ENCODE peak calls at places on chromosomes 16 and 17, in four cellular contexts. One of them, this sample, is unnamed.

GRCh38 chr16:529012-529575 is 1.6 kb downstream of the CAPN15 start:
- DNase-seq in heart left ventricle: no peak
- DNase-seq in IMR-90: no peak
- DNase-seq in prostate gland: no peak
- DNase-seq in this sample: no peak

GRCh38 chr16:4675864-4676786 is 17.2 kb upstream of the NUDT16L1 start:
- DNase-seq in heart left ventricle: no peak
- DNase-seq in IMR-90: no peak
- DNase-seq in prostate gland: no peak
- DNase-seq in this sample: no peak

GRCh38 chr17:81961087-81961514 is at the start of gene NOTUM:
- DNase-seq in heart left ventricle: no peak
- DNase-seq in IMR-90: peak; percentile 12
- DNase-seq in prostate gland: no peak
- DNase-seq in this sample: peak; percentile 70

GRCh38 chr16:56683424-56684162 is 1.3 kb downstream of the MT1X start:
- DNase-seq in heart left ventricle: no peak
- DNase-seq in IMR-90: no peak
- DNase-seq in prostate gland: no peak
- DNase-seq in this sample: no peak

GRCh38 chr17:57730026-57730701 is 14.9 kb downstream of the CCDC182 start:
- DNase-seq in heart left ventricle: no peak
- DNase-seq in IMR-90: no peak
- DNase-seq in prostate gland: no peak
- DNase-seq in this sample: no peak

GRCh38 chr16:27945233-27945975 is 118.1 kb downstream of the GSG1L start:
- DNase-seq in heart left ventricle: no peak
- DNase-seq in IMR-90: no peak
- DNase-seq in prostate gland: no peak
- DNase-seq in this sample: no peak

GRCh38 chr17:36608794-36609497 is 7.6 kb downstream of the MRM1 start:
- DNase-seq in heart left ventricle: peak; percentile 40
- DNase-seq in IMR-90: peak; percentile 66
- DNase-seq in prostate gland: peak; percentile 26
- DNase-seq in this sample: no peak

GRCh38 chr17:62724398-62725146 is 83.5 kb downstream of the MARCHF10 start:
- DNase-seq in heart left ventricle: no peak
- DNase-seq in IMR-90: peak; percentile 44
- DNase-seq in prostate gland: peak; percentile 53
- DNase-seq in this sample: no peak

GRCh38 chr16:84117482-84117843 is 721 bp upstream of the MBTPS1 start:
- DNase-seq in heart left ventricle: no peak
- DNase-seq in IMR-90: peak; percentile 31
- DNase-seq in prostate gland: no peak
- DNase-seq in this sample: no peak

GRCh38 chr17:75130632-75131277 is 787 bp downstream of the NT5C start:
- DNase-seq in heart left ventricle: peak; percentile 51
- DNase-seq in IMR-90: peak; percentile 58
- DNase-seq in prostate gland: peak; percentile 39
- DNase-seq in this sample: no peak

GRCh38 chr16:66660422-66661209 is 35.9 kb downstream of the CMTM4 start:
- DNase-seq in heart left ventricle: peak; percentile 82
- DNase-seq in IMR-90: peak; percentile 84
- DNase-seq in prostate gland: peak; percentile 62
- DNase-seq in this sample: peak; percentile 76

GRCh38 chr16:27330542-27330941 is 16.8 kb downstream of the IL4R start:
- DNase-seq in heart left ventricle: peak; percentile 66
- DNase-seq in IMR-90: peak; percentile 98
- DNase-seq in prostate gland: no peak
- DNase-seq in this sample: no peak

GRCh38 chr17:31156326-31156725 is 61.5 kb downstream of the NF1 start:
- DNase-seq in heart left ventricle: no peak
- DNase-seq in IMR-90: peak; percentile 78
- DNase-seq in prostate gland: no peak
- DNase-seq in this sample: no peak

GRCh38 chr16:3092501-3092991 is 6.5 kb downstream of the ZSCAN10 start:
- DNase-seq in heart left ventricle: no peak
- DNase-seq in IMR-90: no peak
- DNase-seq in prostate gland: no peak
- DNase-seq in this sample: no peak

GRCh38 chr17:45238155-45238774 is 16.6 kb downstream of the FMNL1 start:
- DNase-seq in heart left ventricle: no peak
- DNase-seq in IMR-90: no peak
- DNase-seq in prostate gland: no peak
- DNase-seq in this sample: no peak

GRCh38 chr17:273994-274832 is 78.4 kb downstream of the RPH3AL start:
- DNase-seq in heart left ventricle: no peak
- DNase-seq in IMR-90: no peak
- DNase-seq in prostate gland: no peak
- DNase-seq in this sample: no peak

GRCh38 chr16:85923153-85924021 is 24.4 kb downstream of the IRF8 start:
- DNase-seq in heart left ventricle: no peak
- DNase-seq in IMR-90: peak; percentile 59
- DNase-seq in prostate gland: no peak
- DNase-seq in this sample: no peak

GRCh38 chr17:41527076-41528023 is 758 bp downstream of the KRT19 start:
- DNase-seq in heart left ventricle: no peak
- DNase-seq in IMR-90: no peak
- DNase-seq in prostate gland: no peak
- DNase-seq in this sample: no peak

GRCh38 chr17:4209611-4210010 is 54.2 kb downstream of the ANKFY1 start:
- DNase-seq in heart left ventricle: peak; percentile 68
- DNase-seq in IMR-90: no peak
- DNase-seq in prostate gland: no peak
- DNase-seq in this sample: no peak

GRCh38 chr16:85709766-85710423 is 21.1 kb upstream of the GINS2 start:
- DNase-seq in heart left ventricle: no peak
- DNase-seq in IMR-90: no peak
- DNase-seq in prostate gland: no peak
- DNase-seq in this sample: no peak

GRCh38 chr17:36643086-36643685 is 41.8 kb downstream of the MRM1 start:
- DNase-seq in heart left ventricle: no peak
- DNase-seq in IMR-90: no peak
- DNase-seq in prostate gland: no peak
- DNase-seq in this sample: no peak

GRCh38 chr16:30606004-30606403 is 4.2 kb downstream of the ZNF689 start:
- DNase-seq in heart left ventricle: no peak
- DNase-seq in IMR-90: no peak
- DNase-seq in prostate gland: no peak
- DNase-seq in this sample: no peak

GRCh38 chr16:16140537-16140936 is 82.8 kb downstream of the ABCC6 start:
- DNase-seq in heart left ventricle: no peak
- DNase-seq in IMR-90: no peak
- DNase-seq in prostate gland: no peak
- DNase-seq in this sample: no peak

GRCh38 chr16:86307518-86307903 is 202.8 kb upstream of the FOXF1 start:
- DNase-seq in heart left ventricle: no peak
- DNase-seq in IMR-90: peak; percentile 83
- DNase-seq in prostate gland: no peak
- DNase-seq in this sample: no peak

GRCh38 chr17:50072925-50073324 is 17.0 kb downstream of the ITGA3 start:
- DNase-seq in heart left ventricle: no peak
- DNase-seq in IMR-90: no peak
- DNase-seq in prostate gland: no peak
- DNase-seq in this sample: no peak

GRCh38 chr17:44940321-44940720 is 7.3 kb downstream of the KIF18B start:
- DNase-seq in heart left ventricle: no peak
- DNase-seq in IMR-90: no peak
- DNase-seq in prostate gland: no peak
- DNase-seq in this sample: no peak

GRCh38 chr17:58741121-58741625 is 14.5 kb upstream of the PPM1E start:
- DNase-seq in heart left ventricle: no peak
- DNase-seq in IMR-90: peak; percentile 81
- DNase-seq in prostate gland: no peak
- DNase-seq in this sample: no peak

GRCh38 chr17:64599187-64599676 is 62.9 kb downstream of the SMURF2 start:
- DNase-seq in heart left ventricle: no peak
- DNase-seq in IMR-90: no peak
- DNase-seq in prostate gland: no peak
- DNase-seq in this sample: no peak
- TF ChIP-seq POLR2A in heart left ventricle: no peak
- TF ChIP-seq POLR2A in IMR-90: no peak
- TF ChIP-seq POLR2A in prostate gland: no peak
- TF ChIP-seq POLR2A in this sample: no peak

GRCh38 chr17:80133626-80133970 is 13.3 kb downstream of the EIF4A3 start:
- DNase-seq in heart left ventricle: no peak
- DNase-seq in IMR-90: no peak
- DNase-seq in prostate gland: peak; percentile 48
- DNase-seq in this sample: no peak
- TF ChIP-seq POLR2A in heart left ventricle: no peak
- TF ChIP-seq POLR2A in IMR-90: no peak
- TF ChIP-seq POLR2A in prostate gland: no peak
- TF ChIP-seq POLR2A in this sample: no peak

DNA sequence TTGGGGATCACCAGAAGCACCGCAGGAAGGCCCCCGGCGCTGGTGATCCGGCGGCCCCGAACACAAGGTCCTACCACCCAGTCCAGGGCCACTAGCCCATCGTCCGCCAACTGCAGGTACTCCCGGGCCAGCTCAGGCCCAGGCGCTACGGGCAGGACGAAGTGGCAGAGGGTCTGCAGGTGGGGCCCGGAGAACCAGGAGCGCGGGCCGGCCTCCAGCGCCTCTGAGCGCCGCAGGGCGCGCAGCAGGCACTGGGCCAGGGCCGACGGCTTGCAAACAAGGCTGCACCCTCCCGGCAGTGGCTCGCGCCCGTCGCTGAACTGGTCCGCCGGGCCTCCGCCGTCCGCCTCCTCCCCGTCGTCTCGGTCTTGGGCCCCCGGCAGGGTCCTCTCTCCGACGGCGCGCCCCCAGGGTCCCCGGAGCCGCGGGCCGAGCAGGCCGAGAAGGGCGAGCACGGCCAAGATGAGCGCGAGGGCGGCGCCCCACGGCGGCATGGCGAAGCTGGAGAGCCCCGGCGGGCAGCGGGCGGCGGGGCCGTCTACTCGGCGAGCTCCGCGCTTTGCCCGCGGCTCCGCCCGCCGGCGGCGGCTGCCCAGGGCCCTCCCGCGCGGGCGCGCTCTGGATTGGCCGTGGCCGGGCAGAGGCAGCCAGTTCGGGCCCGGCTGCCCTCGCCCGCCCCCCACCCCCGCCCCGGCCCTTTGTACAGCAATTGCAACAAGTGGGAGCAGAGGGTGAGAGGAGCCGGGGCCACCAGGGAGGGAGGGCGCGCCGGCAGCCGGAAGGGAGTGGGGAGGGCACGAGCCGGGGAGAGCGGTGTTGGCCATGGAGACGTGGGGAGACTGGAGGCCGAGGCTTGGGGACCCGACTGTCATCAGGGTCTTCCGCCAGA is at the start of gene ABHD15:
- DNase-seq in heart left ventricle: peak; percentile 67
- DNase-seq in IMR-90: peak; percentile 59
- DNase-seq in prostate gland: peak; percentile 53
- DNase-seq in this sample: peak; percentile 72
- TF ChIP-seq POLR2A in heart left ventricle: no peak
- TF ChIP-seq POLR2A in IMR-90: no peak
- TF ChIP-seq POLR2A in prostate gland: peak; percentile 15
- TF ChIP-seq POLR2A in this sample: peak; percentile 10

GRCh38 chr17:39701784-39702422 is 2.0 kb downstream of the ERBB2 start:
- DNase-seq in heart left ventricle: no peak
- DNase-seq in IMR-90: no peak
- DNase-seq in prostate gland: no peak
- DNase-seq in this sample: no peak

GRCh38 chr17:39697961-39698360 is 1.9 kb upstream of the ERBB2 start:
- DNase-seq in heart left ventricle: no peak
- DNase-seq in IMR-90: no peak
- DNase-seq in prostate gland: no peak
- DNase-seq in this sample: no peak

GRCh38 chr17:39700148-39700987 is 504 bp downstream of the ERBB2 start:
- DNase-seq in heart left ventricle: no peak
- DNase-seq in IMR-90: peak; percentile 7
- DNase-seq in prostate gland: no peak
- DNase-seq in this sample: peak; percentile 49

GRCh38 chr17:39701012-39701783 is 1.3 kb downstream of the ERBB2 start:
- DNase-seq in heart left ventricle: no peak
- DNase-seq in IMR-90: no peak
- DNase-seq in prostate gland: no peak
- DNase-seq in this sample: no peak

DNA sequence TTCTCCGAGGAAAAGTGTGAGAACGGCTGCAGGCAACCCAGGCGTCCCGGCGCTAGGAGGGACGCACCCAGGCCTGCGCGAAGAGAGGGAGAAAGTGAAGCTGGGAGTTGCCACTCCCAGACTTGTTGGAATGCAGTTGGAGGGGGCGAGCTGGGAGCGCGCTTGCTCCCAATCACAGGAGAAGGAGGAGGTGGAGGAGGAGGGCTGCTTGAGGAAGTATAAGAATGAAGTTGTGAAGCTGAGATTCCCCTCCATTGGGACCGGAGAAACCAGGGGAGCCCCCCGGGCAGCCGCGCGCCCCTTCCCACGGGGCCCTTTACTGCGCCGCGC is at the start of gene ERBB2:
- DNase-seq in heart left ventricle: peak; percentile 78
- DNase-seq in IMR-90: peak; percentile 73
- DNase-seq in prostate gland: peak; percentile 86
- DNase-seq in this sample: peak; percentile 74
- TF ChIP-seq POLR2A in heart left ventricle: no peak
- TF ChIP-seq POLR2A in IMR-90: no peak
- TF ChIP-seq POLR2A in prostate gland: peak; percentile 83
- TF ChIP-seq POLR2A in this sample: peak; percentile 75

DNA sequence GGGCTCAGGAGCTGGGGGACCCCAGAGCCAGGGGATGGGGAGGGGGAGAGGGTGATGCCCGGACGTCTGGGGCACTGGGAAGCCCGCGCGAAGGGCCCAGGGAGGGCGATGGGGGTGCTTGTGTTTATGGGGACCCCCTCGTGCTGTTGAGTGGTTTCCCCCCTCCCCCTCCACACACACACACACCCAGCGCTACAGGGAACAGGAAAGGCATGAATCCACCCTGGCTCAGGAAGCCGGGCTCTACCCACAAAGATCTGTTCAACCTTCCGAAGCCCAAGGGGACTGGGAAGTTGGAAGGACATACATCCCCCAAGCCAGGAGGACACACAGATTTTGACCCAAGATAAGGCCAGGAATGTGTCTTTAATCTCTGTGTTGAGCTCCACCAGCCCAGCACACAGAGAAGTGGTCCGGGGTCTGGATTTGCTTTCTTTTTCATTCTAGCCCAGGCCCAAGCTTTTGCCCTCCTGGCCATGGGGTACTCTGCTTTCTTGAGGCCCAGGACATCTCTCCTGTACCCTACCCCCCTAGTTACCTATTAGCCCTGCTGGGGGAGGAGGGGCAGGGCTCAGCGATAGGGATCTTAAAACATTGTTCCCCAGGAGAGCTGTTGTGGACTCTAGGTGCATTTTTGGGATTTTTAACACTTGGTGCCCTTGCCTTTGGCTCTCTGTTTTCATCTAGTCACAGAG is 1.2 kb downstream of the UBALD2 start:
- DNase-seq in heart left ventricle: peak; percentile 43
- DNase-seq in IMR-90: peak; percentile 30
- DNase-seq in prostate gland: peak; percentile 36
- DNase-seq in this sample: no peak
- TF ChIP-seq POLR2A in heart left ventricle: no peak
- TF ChIP-seq POLR2A in IMR-90: no peak
- TF ChIP-seq POLR2A in prostate gland: no peak
- TF ChIP-seq POLR2A in this sample: no peak

GRCh38 chr17:65055708-65056638 is 567 bp downstream of the GNA13 start:
- DNase-seq in heart left ventricle: peak; percentile 65
- DNase-seq in IMR-90: peak; percentile 22
- DNase-seq in prostate gland: peak; percentile 63
- DNase-seq in this sample: peak; percentile 68
- TF ChIP-seq POLR2A in heart left ventricle: peak; percentile 51
- TF ChIP-seq POLR2A in IMR-90: no peak
- TF ChIP-seq POLR2A in prostate gland: peak; percentile 81
- TF ChIP-seq POLR2A in this sample: peak; percentile 95

GRCh38 chr17:43483674-43484551 is at the start of gene DHX8:
- DNase-seq in heart left ventricle: peak; percentile 97
- DNase-seq in IMR-90: peak; percentile 99
- DNase-seq in prostate gland: peak; percentile 95
- DNase-seq in this sample: peak; percentile 85
- TF ChIP-seq POLR2A in heart left ventricle: no peak
- TF ChIP-seq POLR2A in IMR-90: peak; percentile 80
- TF ChIP-seq POLR2A in prostate gland: peak; percentile 49
- TF ChIP-seq POLR2A in this sample: peak; percentile 85